ENCODE peak calls at places on chromosome 17, in six cellular contexts. One of them, this sample, is unnamed. For H3K36me3, the result is how much of the 10 kb centered on the place peaks cover.

GRCh38 chr17:4950757-4951204 is at the start of gene ENO3:
- DNase-seq in osteoblast: peak
- DNase-seq in upper lobe of right lung: no peak
- DNase-seq in pancreas: no peak
- DNase-seq in suprapubic skin: no peak
- DNase-seq in body of pancreas: no peak
- DNase-seq in this sample: no peak

GRCh38 chr17:19447085-19447583 is 36.1 kb downstream of the RNF112 start:
- DNase-seq in osteoblast: peak
- DNase-seq in upper lobe of right lung: no peak
- DNase-seq in pancreas: no peak
- DNase-seq in suprapubic skin: peak
- DNase-seq in body of pancreas: peak
- DNase-seq in this sample: no peak

GRCh38 chr17:66540131-66540781 is 237.8 kb downstream of the PRKCA start:
- DNase-seq in osteoblast: peak
- DNase-seq in upper lobe of right lung: no peak
- DNase-seq in pancreas: no peak
- DNase-seq in suprapubic skin: no peak
- DNase-seq in body of pancreas: peak
- DNase-seq in this sample: no peak

GRCh38 chr17:43570518-43570928 is 24.4 kb upstream of the ETV4 start:
- DNase-seq in osteoblast: peak
- DNase-seq in upper lobe of right lung: no peak
- DNase-seq in pancreas: no peak
- DNase-seq in suprapubic skin: no peak
- DNase-seq in body of pancreas: no peak
- DNase-seq in this sample: no peak

GRCh38 chr17:59311051-59311468 is 20.4 kb upstream of the YPEL2 start:
- DNase-seq in osteoblast: peak
- DNase-seq in upper lobe of right lung: no peak
- DNase-seq in pancreas: no peak
- DNase-seq in suprapubic skin: no peak
- DNase-seq in body of pancreas: peak
- DNase-seq in this sample: peak

GRCh38 chr17:47675380-47676198 is 18.4 kb upstream of the TBKBP1 start:
- DNase-seq in osteoblast: no peak
- DNase-seq in upper lobe of right lung: no peak
- DNase-seq in pancreas: no peak
- DNase-seq in suprapubic skin: no peak
- DNase-seq in body of pancreas: no peak
- DNase-seq in this sample: no peak

GRCh38 chr17:6534846-6535514 is 21.4 kb downstream of the PITPNM3 start:
- DNase-seq in osteoblast: no peak
- DNase-seq in upper lobe of right lung: peak
- DNase-seq in pancreas: peak
- DNase-seq in suprapubic skin: no peak
- DNase-seq in body of pancreas: no peak
- DNase-seq in this sample: peak

GRCh38 chr17:59366040-59366757 is 34.7 kb downstream of the YPEL2 start:
- DNase-seq in osteoblast: no peak
- DNase-seq in upper lobe of right lung: no peak
- DNase-seq in pancreas: no peak
- DNase-seq in suprapubic skin: no peak
- DNase-seq in body of pancreas: peak
- DNase-seq in this sample: no peak

GRCh38 chr17:83151056-83151441 is 71.6 kb downstream of the METRNL start:
- DNase-seq in osteoblast: no peak
- DNase-seq in upper lobe of right lung: no peak
- DNase-seq in pancreas: no peak
- DNase-seq in suprapubic skin: peak
- DNase-seq in body of pancreas: no peak
- DNase-seq in this sample: no peak

GRCh38 chr17:66739553-66739952 is 95.4 kb upstream of the CACNG5 start:
- DNase-seq in osteoblast: no peak
- DNase-seq in upper lobe of right lung: no peak
- DNase-seq in pancreas: peak
- DNase-seq in suprapubic skin: peak
- DNase-seq in body of pancreas: no peak
- DNase-seq in this sample: no peak

GRCh38 chr17:59776577-59776976 is 69.1 kb downstream of the VMP1 start:
- DNase-seq in osteoblast: no peak
- DNase-seq in upper lobe of right lung: no peak
- DNase-seq in pancreas: no peak
- DNase-seq in suprapubic skin: no peak
- DNase-seq in body of pancreas: no peak
- DNase-seq in this sample: no peak

DNA sequence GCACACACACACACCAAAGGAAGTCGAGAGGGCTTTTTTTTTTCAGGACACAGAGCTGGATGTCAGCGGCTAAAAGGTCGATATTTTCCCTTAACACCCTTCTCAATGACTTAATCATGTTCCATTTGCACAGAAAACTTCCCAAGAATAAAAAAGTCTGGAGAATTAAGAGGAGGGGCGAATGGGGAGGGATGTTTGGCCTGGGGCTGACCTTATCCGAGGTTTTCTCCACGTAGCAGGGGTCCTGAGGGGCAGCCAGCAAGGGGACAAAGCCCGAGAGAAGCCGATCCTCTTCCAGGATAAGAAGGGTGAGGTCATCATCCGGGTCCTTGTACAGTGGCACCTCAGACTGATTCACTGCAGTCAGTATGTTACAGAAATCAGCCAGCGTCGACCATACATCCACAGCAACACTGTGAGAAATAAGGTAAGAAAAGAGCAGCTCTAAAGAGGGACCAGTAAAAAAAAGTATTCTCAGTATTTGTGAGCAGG is 117.6 kb downstream of the HIC1 start:
- DNase-seq in osteoblast: no peak
- DNase-seq in upper lobe of right lung: no peak
- DNase-seq in pancreas: peak
- DNase-seq in suprapubic skin: no peak
- DNase-seq in body of pancreas: peak
- DNase-seq in this sample: peak
- H3K27ac ChIP-seq in osteoblast: peak
- H3K27ac ChIP-seq in upper lobe of right lung: peak
- H3K27ac ChIP-seq in pancreas: peak
- H3K27ac ChIP-seq in suprapubic skin: peak
- H3K27ac ChIP-seq in body of pancreas: peak
- H3K27ac ChIP-seq in this sample: peak

GRCh38 chr17:54814371-54814770 is 86.3 kb upstream of the TOM1L1 start:
- DNase-seq in osteoblast: no peak
- DNase-seq in upper lobe of right lung: no peak
- DNase-seq in pancreas: no peak
- DNase-seq in suprapubic skin: no peak
- DNase-seq in body of pancreas: no peak
- DNase-seq in this sample: no peak
- TF ChIP-seq CTCF in osteoblast: no peak
- TF ChIP-seq CTCF in upper lobe of right lung: no peak
- TF ChIP-seq CTCF in pancreas: no peak
- TF ChIP-seq CTCF in suprapubic skin: no peak
- TF ChIP-seq CTCF in body of pancreas: no peak
- TF ChIP-seq CTCF in this sample: no peak

DNA sequence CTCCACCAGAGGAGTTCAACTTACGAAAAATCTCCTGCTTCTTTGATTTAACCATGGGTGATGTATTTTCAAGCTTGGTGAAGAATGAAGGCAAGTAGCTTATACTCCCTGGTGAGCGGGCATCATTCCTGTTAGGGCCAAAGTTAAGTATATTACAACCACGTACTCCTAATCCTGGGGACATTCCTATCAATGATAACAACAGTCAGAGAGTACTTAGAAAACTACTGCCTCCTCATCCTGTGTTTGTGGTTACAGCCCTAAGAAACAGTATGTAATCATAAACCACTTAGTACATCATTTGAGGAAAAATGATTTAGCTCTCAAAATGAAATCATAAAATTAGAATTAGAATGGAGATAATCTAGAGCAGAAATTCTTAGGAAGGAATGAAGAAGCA is 47.3 kb downstream of the TTC19 start:
- DNase-seq in osteoblast: no peak
- DNase-seq in upper lobe of right lung: no peak
- DNase-seq in pancreas: no peak
- DNase-seq in suprapubic skin: no peak
- DNase-seq in body of pancreas: no peak
- DNase-seq in this sample: no peak
- H3K36me3 ChIP-seq in osteoblast: half or more
- H3K36me3 ChIP-seq in upper lobe of right lung: half or more
- H3K36me3 ChIP-seq in pancreas: under half
- H3K36me3 ChIP-seq in suprapubic skin: half or more
- H3K36me3 ChIP-seq in body of pancreas: under half
- H3K36me3 ChIP-seq in this sample: half or more

GRCh38 chr17:78357177-78357586 is 2.7 kb downstream of the SOCS3 start:
- DNase-seq in osteoblast: peak
- DNase-seq in upper lobe of right lung: peak
- DNase-seq in pancreas: no peak
- DNase-seq in suprapubic skin: peak
- DNase-seq in body of pancreas: peak
- DNase-seq in this sample: peak
- H3K27ac ChIP-seq in osteoblast: peak
- H3K27ac ChIP-seq in upper lobe of right lung: peak
- H3K27ac ChIP-seq in pancreas: no peak
- H3K27ac ChIP-seq in suprapubic skin: peak
- H3K27ac ChIP-seq in body of pancreas: no peak
- H3K27ac ChIP-seq in this sample: peak

GRCh38 chr17:81295031-81295677 is at the start of gene SLC38A10:
- DNase-seq in osteoblast: peak
- DNase-seq in upper lobe of right lung: peak
- DNase-seq in pancreas: peak
- DNase-seq in suprapubic skin: peak
- DNase-seq in body of pancreas: peak
- DNase-seq in this sample: peak
- TF ChIP-seq CTCF in osteoblast: no peak
- TF ChIP-seq CTCF in upper lobe of right lung: no peak
- TF ChIP-seq CTCF in pancreas: no peak
- TF ChIP-seq CTCF in suprapubic skin: no peak
- TF ChIP-seq CTCF in body of pancreas: peak
- TF ChIP-seq CTCF in this sample: no peak

GRCh38 chr17:37239690-37240344 is 136.0 kb upstream of the C17orf78 start:
- DNase-seq in osteoblast: peak
- DNase-seq in upper lobe of right lung: no peak
- DNase-seq in pancreas: no peak
- DNase-seq in suprapubic skin: no peak
- DNase-seq in body of pancreas: no peak
- DNase-seq in this sample: no peak
- H3K36me3 ChIP-seq in osteoblast: half or more
- H3K36me3 ChIP-seq in upper lobe of right lung: half or more
- H3K36me3 ChIP-seq in pancreas: under half
- H3K36me3 ChIP-seq in suprapubic skin: half or more
- H3K36me3 ChIP-seq in body of pancreas: under half
- H3K36me3 ChIP-seq in this sample: under half

DNA sequence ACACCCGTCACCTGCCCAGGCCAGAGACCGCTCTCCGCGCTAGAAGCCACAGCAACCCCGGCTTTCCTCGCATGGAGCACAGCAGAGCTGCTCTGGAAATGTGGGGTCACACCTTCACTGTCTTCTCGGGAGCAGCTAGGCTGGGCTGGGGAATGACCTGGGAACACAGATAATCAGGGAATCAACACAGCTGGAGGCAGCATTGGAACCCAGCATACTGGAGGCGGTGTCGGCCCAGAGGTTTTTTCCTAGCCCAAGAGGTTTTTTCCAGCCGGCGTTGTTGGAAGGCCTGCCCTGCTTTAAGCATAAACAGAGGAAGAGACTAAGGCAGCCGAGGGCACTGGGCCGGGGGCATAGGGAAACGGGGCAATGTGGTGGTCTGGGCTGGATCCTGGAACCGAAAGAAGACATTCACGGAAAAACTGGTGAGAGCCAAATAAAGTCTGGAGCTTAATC is 808 bp upstream of the PLD6 start:
- DNase-seq in osteoblast: peak
- DNase-seq in upper lobe of right lung: no peak
- DNase-seq in pancreas: no peak
- DNase-seq in suprapubic skin: no peak
- DNase-seq in body of pancreas: no peak
- DNase-seq in this sample: no peak
- H3K27ac ChIP-seq in osteoblast: no peak
- H3K27ac ChIP-seq in upper lobe of right lung: peak
- H3K27ac ChIP-seq in pancreas: peak
- H3K27ac ChIP-seq in suprapubic skin: peak
- H3K27ac ChIP-seq in body of pancreas: peak
- H3K27ac ChIP-seq in this sample: peak

GRCh38 chr17:63834431-63835166 is 7.1 kb upstream of the FTSJ3 start:
- DNase-seq in osteoblast: peak
- DNase-seq in upper lobe of right lung: no peak
- DNase-seq in pancreas: no peak
- DNase-seq in suprapubic skin: no peak
- DNase-seq in body of pancreas: peak
- DNase-seq in this sample: no peak
- TF ChIP-seq CTCF in osteoblast: peak
- TF ChIP-seq CTCF in upper lobe of right lung: peak
- TF ChIP-seq CTCF in pancreas: no peak
- TF ChIP-seq CTCF in suprapubic skin: peak
- TF ChIP-seq CTCF in body of pancreas: peak
- TF ChIP-seq CTCF in this sample: peak

This sample was measured in ascending aorta.